ENCODE peak calls at places on chromosomes 7 and 10, in nine cellular contexts. One of them, this sample, is unnamed.

GRCh38 chr7:78191475-78192079 is 393.0 kb downstream of the PHTF2 start:
- DNase-seq in spleen: no peak
- DNase-seq in prostate gland: no peak
- DNase-seq in transverse colon: no peak
- DNase-seq in SK-N-SH: peak
- DNase-seq in GM23338: no peak
- DNase-seq in HepG2: no peak
- DNase-seq in endothelial cell of umbilical vein: no peak
- DNase-seq in upper lobe of left lung: no peak
- DNase-seq in this sample: no peak

GRCh38 chr7:25843467-25843866 is 308.5 kb upstream of the NFE2L3 start:
- DNase-seq in spleen: no peak
- DNase-seq in prostate gland: no peak
- DNase-seq in transverse colon: no peak
- DNase-seq in SK-N-SH: no peak
- DNase-seq in GM23338: no peak
- DNase-seq in HepG2: no peak
- DNase-seq in endothelial cell of umbilical vein: no peak
- DNase-seq in upper lobe of left lung: no peak
- DNase-seq in this sample: no peak

GRCh38 chr10:59177031-59177861 is 803 bp downstream of the PHYHIPL start:
- DNase-seq in spleen: peak
- DNase-seq in prostate gland: peak
- DNase-seq in transverse colon: no peak
- DNase-seq in SK-N-SH: peak
- DNase-seq in GM23338: peak
- DNase-seq in HepG2: peak
- DNase-seq in endothelial cell of umbilical vein: peak
- DNase-seq in upper lobe of left lung: no peak
- DNase-seq in this sample: no peak

GRCh38 chr7:75739796-75740672 is 1.3 kb upstream of the HIP1 start:
- DNase-seq in spleen: no peak
- DNase-seq in prostate gland: no peak
- DNase-seq in transverse colon: no peak
- DNase-seq in SK-N-SH: no peak
- DNase-seq in GM23338: peak
- DNase-seq in HepG2: no peak
- DNase-seq in endothelial cell of umbilical vein: no peak
- DNase-seq in upper lobe of left lung: no peak
- DNase-seq in this sample: no peak

GRCh38 chr10:18010050-18010449 is 58.3 kb downstream of the SLC39A12 start:
- DNase-seq in spleen: no peak
- DNase-seq in prostate gland: no peak
- DNase-seq in transverse colon: no peak
- DNase-seq in SK-N-SH: no peak
- DNase-seq in GM23338: no peak
- DNase-seq in HepG2: no peak
- DNase-seq in endothelial cell of umbilical vein: no peak
- DNase-seq in upper lobe of left lung: no peak
- DNase-seq in this sample: no peak

GRCh38 chr10:125095228-125095627 is 65.1 kb downstream of the CTBP2 start:
- DNase-seq in spleen: peak
- DNase-seq in prostate gland: no peak
- DNase-seq in transverse colon: no peak
- DNase-seq in SK-N-SH: no peak
- DNase-seq in GM23338: no peak
- DNase-seq in HepG2: no peak
- DNase-seq in endothelial cell of umbilical vein: no peak
- DNase-seq in upper lobe of left lung: no peak
- DNase-seq in this sample: no peak

GRCh38 chr7:130292682-130293257 is at the start of gene CPA4:
- DNase-seq in spleen: no peak
- DNase-seq in prostate gland: no peak
- DNase-seq in transverse colon: no peak
- DNase-seq in SK-N-SH: no peak
- DNase-seq in GM23338: no peak
- DNase-seq in HepG2: no peak
- DNase-seq in endothelial cell of umbilical vein: peak
- DNase-seq in upper lobe of left lung: no peak
- DNase-seq in this sample: no peak

GRCh38 chr7:105849122-105849855 is 27.1 kb downstream of the ATXN7L1 start:
- DNase-seq in spleen: no peak
- DNase-seq in prostate gland: no peak
- DNase-seq in transverse colon: no peak
- DNase-seq in SK-N-SH: no peak
- DNase-seq in GM23338: peak
- DNase-seq in HepG2: peak
- DNase-seq in endothelial cell of umbilical vein: peak
- DNase-seq in upper lobe of left lung: peak
- DNase-seq in this sample: no peak

GRCh38 chr10:73920084-73920483 is 9.2 kb downstream of the PLAU start:
- DNase-seq in spleen: no peak
- DNase-seq in prostate gland: peak
- DNase-seq in transverse colon: peak
- DNase-seq in SK-N-SH: peak
- DNase-seq in GM23338: peak
- DNase-seq in HepG2: no peak
- DNase-seq in endothelial cell of umbilical vein: no peak
- DNase-seq in upper lobe of left lung: peak
- DNase-seq in this sample: no peak

DNA sequence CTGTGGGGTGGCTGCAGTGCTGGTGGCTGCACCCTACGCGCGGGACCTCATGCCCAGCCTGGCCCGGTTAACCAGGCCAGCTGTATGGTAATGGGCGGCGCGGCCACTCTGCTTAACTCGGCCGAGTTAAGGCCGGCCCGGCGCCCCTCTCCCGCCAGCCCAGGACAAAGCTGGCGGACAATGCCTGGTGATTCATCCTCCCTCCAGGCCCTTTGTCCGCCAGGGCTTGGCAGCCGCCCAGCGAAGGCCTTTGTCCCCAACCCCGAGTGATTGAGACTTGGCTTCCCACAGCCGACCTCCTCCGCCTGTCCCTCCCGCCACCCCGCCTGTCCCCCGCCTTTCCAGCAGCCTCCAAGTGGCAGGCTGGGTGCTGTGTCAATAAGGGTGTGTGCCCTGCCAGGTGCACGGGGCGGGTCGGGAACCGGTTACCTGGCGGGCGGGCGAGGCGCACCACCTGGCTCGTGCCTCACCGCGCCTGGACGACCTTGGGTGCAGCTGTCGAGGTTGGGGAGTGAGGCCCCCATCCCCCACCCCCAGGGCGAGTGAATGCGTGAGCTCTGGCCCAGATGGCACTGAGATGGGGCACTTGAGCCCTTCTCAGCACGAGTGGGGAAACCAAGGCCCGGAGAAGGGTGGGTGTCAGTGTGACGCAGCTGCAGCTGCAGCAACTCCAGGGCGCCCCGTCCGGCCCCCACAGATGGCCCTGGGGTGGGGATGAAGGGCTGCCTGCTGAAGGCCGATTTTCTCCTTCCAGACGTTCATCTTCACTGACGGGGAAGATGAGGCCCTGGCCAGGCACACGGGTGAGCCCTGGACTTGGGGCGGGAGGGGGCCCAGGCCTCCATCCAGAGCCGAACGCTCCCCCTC is 4.6 kb downstream of the LFNG start:
- DNase-seq in spleen: peak
- DNase-seq in prostate gland: peak
- DNase-seq in transverse colon: peak
- DNase-seq in SK-N-SH: peak
- DNase-seq in GM23338: peak
- DNase-seq in HepG2: peak
- DNase-seq in endothelial cell of umbilical vein: peak
- DNase-seq in upper lobe of left lung: peak
- DNase-seq in this sample: peak
- TF ChIP-seq POLR2AphosphoS5 in spleen: peak
- TF ChIP-seq POLR2AphosphoS5 in prostate gland: peak
- TF ChIP-seq POLR2AphosphoS5 in transverse colon: peak
- TF ChIP-seq POLR2AphosphoS5 in SK-N-SH: no peak
- TF ChIP-seq POLR2AphosphoS5 in GM23338: no peak
- TF ChIP-seq POLR2AphosphoS5 in HepG2: no peak
- TF ChIP-seq POLR2AphosphoS5 in endothelial cell of umbilical vein: peak
- TF ChIP-seq POLR2AphosphoS5 in upper lobe of left lung: peak
- TF ChIP-seq POLR2AphosphoS5 in this sample: no peak

GRCh38 chr10:3779146-3779707 is 5.8 kb downstream of the KLF6 start:
- DNase-seq in spleen: peak
- DNase-seq in prostate gland: no peak
- DNase-seq in transverse colon: peak
- DNase-seq in SK-N-SH: no peak
- DNase-seq in GM23338: no peak
- DNase-seq in HepG2: no peak
- DNase-seq in endothelial cell of umbilical vein: peak
- DNase-seq in upper lobe of left lung: no peak
- DNase-seq in this sample: no peak

GRCh38 chr10:3778708-3779108 is 6.3 kb downstream of the KLF6 start:
- DNase-seq in spleen: no peak
- DNase-seq in prostate gland: no peak
- DNase-seq in transverse colon: no peak
- DNase-seq in SK-N-SH: no peak
- DNase-seq in GM23338: no peak
- DNase-seq in HepG2: no peak
- DNase-seq in endothelial cell of umbilical vein: peak
- DNase-seq in upper lobe of left lung: no peak
- DNase-seq in this sample: no peak

GRCh38 chr10:3781458-3782098 is 3.4 kb downstream of the KLF6 start:
- DNase-seq in spleen: peak
- DNase-seq in prostate gland: no peak
- DNase-seq in transverse colon: peak
- DNase-seq in SK-N-SH: no peak
- DNase-seq in GM23338: no peak
- DNase-seq in HepG2: no peak
- DNase-seq in endothelial cell of umbilical vein: peak
- DNase-seq in upper lobe of left lung: peak
- DNase-seq in this sample: no peak

GRCh38 chr10:3780766-3781457 is 4.1 kb downstream of the KLF6 start:
- DNase-seq in spleen: peak
- DNase-seq in prostate gland: no peak
- DNase-seq in transverse colon: no peak
- DNase-seq in SK-N-SH: no peak
- DNase-seq in GM23338: no peak
- DNase-seq in HepG2: no peak
- DNase-seq in endothelial cell of umbilical vein: peak
- DNase-seq in upper lobe of left lung: no peak
- DNase-seq in this sample: no peak

DNA sequence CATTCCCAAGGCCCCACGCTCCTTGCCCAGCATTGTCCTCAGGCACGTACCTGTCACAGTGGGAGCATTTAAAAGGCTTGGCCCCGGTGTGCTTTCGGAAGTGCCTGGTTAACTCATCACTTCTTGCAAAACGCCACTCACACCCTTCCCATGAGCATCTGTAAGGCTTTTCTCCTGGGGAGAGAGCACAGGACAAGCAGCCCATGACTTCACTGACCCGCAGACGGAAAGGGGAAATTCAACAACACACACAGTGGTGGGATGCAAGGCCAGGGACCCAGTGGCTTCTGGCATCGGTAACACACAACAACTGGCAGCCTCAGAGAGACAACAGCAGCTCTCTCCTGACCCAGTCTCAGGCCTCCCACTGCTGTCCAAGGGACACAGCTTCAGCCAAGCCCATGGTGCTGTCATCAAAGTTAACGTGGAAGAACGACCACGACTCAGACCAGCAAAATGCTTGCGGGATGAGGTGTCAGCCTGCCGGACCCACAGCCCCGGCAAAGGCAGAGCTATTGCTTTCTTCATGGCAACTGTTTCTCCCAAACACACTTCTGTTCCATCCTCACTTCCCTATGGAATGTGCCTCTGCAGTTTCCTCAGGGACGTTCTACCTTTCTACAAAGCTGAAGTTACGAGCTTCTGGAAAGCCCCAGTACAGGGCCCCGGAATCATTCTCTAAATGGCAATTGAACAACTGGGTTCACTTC is 4.8 kb downstream of the KLF6 start:
- DNase-seq in spleen: peak
- DNase-seq in prostate gland: no peak
- DNase-seq in transverse colon: no peak
- DNase-seq in SK-N-SH: no peak
- DNase-seq in GM23338: no peak
- DNase-seq in HepG2: no peak
- DNase-seq in endothelial cell of umbilical vein: peak
- DNase-seq in upper lobe of left lung: no peak
- DNase-seq in this sample: no peak
- TF ChIP-seq POLR2AphosphoS5 in spleen: peak
- TF ChIP-seq POLR2AphosphoS5 in prostate gland: no peak
- TF ChIP-seq POLR2AphosphoS5 in transverse colon: peak
- TF ChIP-seq POLR2AphosphoS5 in SK-N-SH: peak
- TF ChIP-seq POLR2AphosphoS5 in GM23338: no peak
- TF ChIP-seq POLR2AphosphoS5 in HepG2: no peak
- TF ChIP-seq POLR2AphosphoS5 in endothelial cell of umbilical vein: peak
- TF ChIP-seq POLR2AphosphoS5 in upper lobe of left lung: peak
- TF ChIP-seq POLR2AphosphoS5 in this sample: no peak

GRCh38 chr7:21365866-21366624 is 61.8 kb upstream of the SP4 start:
- DNase-seq in spleen: no peak
- DNase-seq in prostate gland: peak
- DNase-seq in transverse colon: no peak
- DNase-seq in SK-N-SH: no peak
- DNase-seq in GM23338: no peak
- DNase-seq in HepG2: peak
- DNase-seq in endothelial cell of umbilical vein: peak
- DNase-seq in upper lobe of left lung: no peak
- DNase-seq in this sample: no peak
- TF ChIP-seq POLR2AphosphoS5 in spleen: no peak
- TF ChIP-seq POLR2AphosphoS5 in prostate gland: peak
- TF ChIP-seq POLR2AphosphoS5 in transverse colon: no peak
- TF ChIP-seq POLR2AphosphoS5 in SK-N-SH: no peak
- TF ChIP-seq POLR2AphosphoS5 in GM23338: no peak
- TF ChIP-seq POLR2AphosphoS5 in HepG2: no peak
- TF ChIP-seq POLR2AphosphoS5 in endothelial cell of umbilical vein: peak
- TF ChIP-seq POLR2AphosphoS5 in upper lobe of left lung: no peak
- TF ChIP-seq POLR2AphosphoS5 in this sample: no peak

GRCh38 chr10:79140906-79141305 is 72.1 kb downstream of the ZMIZ1 start:
- DNase-seq in spleen: no peak
- DNase-seq in prostate gland: no peak
- DNase-seq in transverse colon: no peak
- DNase-seq in SK-N-SH: no peak
- DNase-seq in GM23338: no peak
- DNase-seq in HepG2: no peak
- DNase-seq in endothelial cell of umbilical vein: no peak
- DNase-seq in upper lobe of left lung: no peak
- DNase-seq in this sample: no peak

GRCh38 chr10:79140083-79140793 is 71.5 kb downstream of the ZMIZ1 start:
- DNase-seq in spleen: no peak
- DNase-seq in prostate gland: no peak
- DNase-seq in transverse colon: no peak
- DNase-seq in SK-N-SH: no peak
- DNase-seq in GM23338: no peak
- DNase-seq in HepG2: no peak
- DNase-seq in endothelial cell of umbilical vein: no peak
- DNase-seq in upper lobe of left lung: no peak
- DNase-seq in this sample: no peak

GRCh38 chr10:79137826-79138225 is 69.1 kb downstream of the ZMIZ1 start:
- DNase-seq in spleen: peak
- DNase-seq in prostate gland: no peak
- DNase-seq in transverse colon: peak
- DNase-seq in SK-N-SH: no peak
- DNase-seq in GM23338: no peak
- DNase-seq in HepG2: no peak
- DNase-seq in endothelial cell of umbilical vein: no peak
- DNase-seq in upper lobe of left lung: peak
- DNase-seq in this sample: peak

GRCh38 chr10:79138449-79139123 is 69.8 kb downstream of the ZMIZ1 start:
- DNase-seq in spleen: no peak
- DNase-seq in prostate gland: no peak
- DNase-seq in transverse colon: no peak
- DNase-seq in SK-N-SH: no peak
- DNase-seq in GM23338: no peak
- DNase-seq in HepG2: no peak
- DNase-seq in endothelial cell of umbilical vein: no peak
- DNase-seq in upper lobe of left lung: no peak
- DNase-seq in this sample: no peak

GRCh38 chr10:79139124-79139835 is 70.5 kb downstream of the ZMIZ1 start:
- DNase-seq in spleen: no peak
- DNase-seq in prostate gland: no peak
- DNase-seq in transverse colon: peak
- DNase-seq in SK-N-SH: no peak
- DNase-seq in GM23338: no peak
- DNase-seq in HepG2: no peak
- DNase-seq in endothelial cell of umbilical vein: peak
- DNase-seq in upper lobe of left lung: peak
- DNase-seq in this sample: no peak
- TF ChIP-seq POLR2AphosphoS5 in spleen: peak
- TF ChIP-seq POLR2AphosphoS5 in prostate gland: no peak
- TF ChIP-seq POLR2AphosphoS5 in transverse colon: peak
- TF ChIP-seq POLR2AphosphoS5 in SK-N-SH: no peak
- TF ChIP-seq POLR2AphosphoS5 in GM23338: no peak
- TF ChIP-seq POLR2AphosphoS5 in HepG2: no peak
- TF ChIP-seq POLR2AphosphoS5 in endothelial cell of umbilical vein: no peak
- TF ChIP-seq POLR2AphosphoS5 in upper lobe of left lung: peak
- TF ChIP-seq POLR2AphosphoS5 in this sample: no peak

This sample was measured in HL-60.